ENCODE peak calls at places on chromosomes 7 and 10, in six cellular contexts. Z is psoas muscle, C is esophagus squamous epithelium, E is retinal pigment epithelial cell, D is fibroblast of mammary gland, K is hepatocyte. A is an unnamed sample.

GRCh38 chr7:99596408-99596955 is 1.6 kb upstream of the TMEM225B start:
- DNase-seq in Z (no peak), K (no peak), D (no peak), E (no peak), C (no peak), A (no peak)

GRCh38 chr10:48417374-48417773 is 110.9 kb downstream of the MAPK8 start:
- DNase-seq in D (no peak), E (no peak), K (no peak), C (no peak), Z (no peak), A (no peak)

GRCh38 chr10:48406204-48406603 is 99.7 kb downstream of the MAPK8 start:
- DNase-seq in E (peak; percentile 71), K (peak; percentile 46), D (peak; percentile 45), Z (no peak), C (no peak), A (peak; percentile 86)

GRCh38 chr7:27686315-27686714 is 23.6 kb upstream of the HIBADH start:
- DNase-seq in Z (no peak), K (no peak), D (peak; percentile 38), E (no peak), C (no peak), A (no peak)

GRCh38 chr7:586494-586893 is 66.8 kb upstream of the PDGFA start:
- DNase-seq in E (no peak), K (no peak), C (no peak), Z (no peak), D (no peak), A (no peak)

GRCh38 chr7:139823855-139824670 is 5.0 kb upstream of the TBXAS1 start:
- DNase-seq in K (peak; percentile 31), Z (no peak), C (no peak), D (no peak), E (no peak), A (no peak)

GRCh38 chr10:3069876-3070275 is 2.5 kb downstream of the PFKP start:
- DNase-seq in Z (no peak), K (no peak), E (no peak), C (no peak), D (no peak), A (no peak)

GRCh38 chr10:125411724-125412123 is 251.4 kb upstream of the CTBP2 start:
- DNase-seq in D (peak; percentile 97), E (no peak), K (no peak), Z (no peak), C (no peak), A (peak; percentile 26)

GRCh38 chr7:34108150-34108549 is 202.8 kb downstream of the BMPER start:
- DNase-seq in C (no peak), K (peak; percentile 26), D (peak; percentile 64), Z (peak; percentile 20), E (no peak), A (no peak)

GRCh38 chr7:38398725-38399321 is 125.4 kb upstream of the TARP start:
- DNase-seq in Z (peak; percentile 27), K (peak; percentile 69), D (peak; percentile 53), C (no peak), E (no peak), A (no peak)

GRCh38 chr10:24952701-24953349 is 419 bp upstream of the PRTFDC1 start:
- DNase-seq in D (peak; percentile 81), Z (peak; percentile 49), C (no peak), K (peak; percentile 70), E (no peak), A (no peak)

GRCh38 chr7:50331564-50332208 is 27.2 kb downstream of the IKZF1 start:
- DNase-seq in K (no peak), C (no peak), E (no peak), Z (no peak), D (no peak), A (peak; percentile 18)

DNA sequence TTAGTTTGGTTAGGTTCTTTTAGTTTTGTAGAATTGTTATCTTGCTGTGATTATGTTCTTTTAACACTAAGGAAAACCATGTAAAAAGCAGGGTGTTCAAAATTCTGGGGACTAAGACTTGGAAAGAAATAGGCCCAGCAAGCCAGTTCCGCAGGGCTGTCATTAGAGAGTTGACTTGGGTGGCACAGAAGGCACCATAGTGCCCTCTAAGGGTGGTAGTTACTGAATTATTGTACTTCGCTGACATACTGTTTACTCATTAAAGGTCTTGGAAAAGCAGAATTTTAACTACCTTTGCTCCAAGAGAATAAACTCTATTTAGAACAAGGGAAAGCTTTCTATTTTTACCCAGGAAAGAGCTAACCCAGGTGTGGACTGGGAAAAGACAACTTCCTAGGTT is 86.5 kb downstream of the OTUD1 start:
- DNase-seq in D (peak; percentile 21), K (peak; percentile 11), C (no peak), E (no peak), Z (no peak), A (no peak)
- TF ChIP-seq CTCF in D (peak; percentile 18), K (peak; percentile 28), C (no peak), E (peak; percentile 50), Z (peak; percentile 67), A (peak; percentile 72)

GRCh38 chr10:118568327-118568848 is 27.1 kb downstream of the PRLHR start:
- DNase-seq in D (peak; percentile 75), K (peak; percentile 81), E (peak; percentile 3), Z (no peak), C (no peak), A (peak; percentile 4)
- H3K4me3 ChIP-seq in D (no peak overlapping the region), K (no peak overlapping the region), E (no peak overlapping the region), Z (no peak overlapping the region), C (no peak overlapping the region), A (peak overlapping the region; percentile 4)

GRCh38 chr7:24982917-24983316 is 2.9 kb upstream of the OSBPL3 start:
- DNase-seq in C (no peak), E (no peak), K (no peak), D (peak; percentile 25), Z (no peak), A (no peak)
- TF ChIP-seq CTCF in C (no peak), E (peak; percentile 50), K (peak; percentile 31), D (peak; percentile 45), Z (no peak), A (peak; percentile 63)

GRCh38 chr10:18400911-18401260 is 250.5 kb downstream of the NSUN6 start:
- DNase-seq in C (no peak), D (no peak), Z (no peak), E (no peak), K (peak; percentile 35), A (no peak)
- H3K4me3 ChIP-seq in C (no peak overlapping the region), D (no peak overlapping the region), Z (no peak overlapping the region), E (peak overlapping the region; percentile 46), K (peak overlapping the region; percentile 2), A (peak overlapping the region; percentile 41)

DNA sequence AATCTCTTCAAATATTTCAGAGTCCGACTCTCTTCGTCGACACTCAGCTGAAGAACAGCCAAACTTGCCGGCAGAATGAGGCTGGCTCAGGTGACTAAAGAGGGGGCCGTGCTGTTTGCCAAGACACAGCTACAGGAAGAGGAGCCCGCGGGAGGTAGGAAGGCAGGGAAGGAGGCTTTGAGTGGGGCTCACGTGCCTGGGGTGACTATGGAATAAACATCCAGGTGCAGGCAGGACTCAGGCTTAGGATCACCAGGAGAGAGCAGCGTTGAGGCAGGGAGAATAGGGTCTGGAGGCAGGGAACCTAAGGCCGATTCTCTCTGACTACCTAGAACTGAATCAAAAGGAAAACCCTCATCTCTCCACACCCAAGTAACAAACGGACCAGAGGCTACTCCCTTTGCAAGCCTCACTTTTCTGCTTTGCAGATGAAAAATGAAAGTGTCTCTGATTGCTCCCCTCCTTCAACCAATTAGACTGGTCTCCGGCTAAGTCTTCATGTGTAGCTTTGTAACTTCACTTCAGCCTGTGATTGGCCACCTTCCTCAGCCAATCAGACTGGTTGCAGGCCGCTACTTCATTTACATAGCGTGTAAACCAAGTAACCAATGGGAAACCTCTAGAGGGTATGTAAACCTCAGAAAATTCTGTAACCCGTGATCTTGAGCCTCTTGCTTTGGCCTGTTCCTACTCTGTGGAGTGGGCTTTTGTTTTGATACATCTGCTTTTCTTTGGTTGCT is 19.7 kb upstream of the BNIP3 start:
- DNase-seq in D (peak; percentile 72), E (no peak), Z (no peak), K (no peak), C (no peak), A (no peak)
- TF ChIP-seq CTCF in D (peak; percentile 7), E (no peak), Z (no peak), K (no peak), C (no peak), A (peak; percentile 33)

GRCh38 chr7:157818701-157819516 is 482.1 kb downstream of the DNAJB6 start:
- DNase-seq in D (no peak), C (no peak), K (no peak), Z (no peak), E (no peak), A (no peak)
- H3K4me3 ChIP-seq in D (no peak overlapping the region), C (no peak overlapping the region), K (no peak overlapping the region), Z (no peak overlapping the region), E (no peak overlapping the region), A (no peak overlapping the region)

A was measured in epithelial cell of proximal tubule.